ENCODE peak calls at places on chromosomes 2 and 18, in five cellular contexts. J, X, I, W and G are unnamed samples.

GRCh38 chr2:239939736-239940483 is 85.2 kb downstream of the NDUFA10 start:
- DNase-seq in J (no peak), X (no peak), I (no peak), W (no peak), G (no peak)

GRCh38 chr2:53652131-53652530 is 115.5 kb upstream of the CHAC2 start:
- DNase-seq in J (no peak), X (no peak), I (no peak), W (no peak), G (no peak)

GRCh38 chr2:128788636-128789220 is 470.1 kb upstream of the HS6ST1 start:
- DNase-seq in J (no peak), X (no peak), I (peak; percentile 24), W (no peak), G (no peak)

GRCh38 chr2:223884399-223884798 is 47.0 kb upstream of the AP1S3 start:
- DNase-seq in J (no peak), X (no peak), I (no peak), W (no peak), G (no peak)

GRCh38 chr2:239116456-239117246 is 268.8 kb downstream of the TWIST2 start:
- DNase-seq in J (no peak), X (peak; percentile 20), I (no peak), W (no peak), G (no peak)

GRCh38 chr18:23910032-23910431 is 104.5 kb upstream of the TTC39C start:
- DNase-seq in J (no peak), X (no peak), I (no peak), W (no peak), G (no peak)

GRCh38 chr2:27123302-27124150 is at the start of gene ABHD1:
- DNase-seq in J (peak; percentile 58), X (peak; percentile 1), I (peak; percentile 80), W (no peak), G (no peak)

GRCh38 chr2:23523651-23524260 is 138.8 kb downstream of the KLHL29 start:
- DNase-seq in J (no peak), X (peak; percentile 48), I (no peak), W (no peak), G (no peak)

GRCh38 chr2:30823452-30823851 is 16.2 kb upstream of the CAPN13 start:
- DNase-seq in J (no peak), X (no peak), I (no peak), W (no peak), G (no peak)

GRCh38 chr2:146986161-146986560 is 858.7 kb upstream of the ACVR2A start:
- DNase-seq in J (no peak), X (peak; percentile 22), I (no peak), W (no peak), G (no peak)

GRCh38 chr2:3288455-3289163 is 89.0 kb downstream of the EIPR1 start:
- DNase-seq in J (no peak), X (no peak), I (no peak), W (no peak), G (no peak)

GRCh38 chr2:106983305-106983704 is 97.3 kb upstream of the ST6GAL2 start:
- DNase-seq in J (no peak), X (no peak), I (no peak), W (no peak), G (no peak)

GRCh38 chr2:70516596-70516995 is 37.0 kb downstream of the TGFA start:
- DNase-seq in J (no peak), X (no peak), I (no peak), W (no peak), G (no peak)

GRCh38 chr2:68719912-68720311 is 14.7 kb upstream of the ARHGAP25 start:
- DNase-seq in J (peak; percentile 45), X (no peak), I (no peak), W (no peak), G (no peak)

GRCh38 chr2:233481368-233482142 is 85.0 kb downstream of the USP40 start:
- DNase-seq in J (no peak), X (no peak), I (no peak), W (no peak), G (no peak)

GRCh38 chr2:175373001-175373727 is 191.7 kb upstream of the ATP5MC3 start:
- DNase-seq in J (no peak), X (peak; percentile 68), I (no peak), W (no peak), G (no peak)

GRCh38 chr18:8625693-8626092 is 16.5 kb downstream of the RAB12 start:
- DNase-seq in J (no peak), X (no peak), I (no peak), W (no peak), G (no peak)

GRCh38 chr18:8661754-8662573 is 43.4 kb upstream of the MTCL1 start:
- DNase-seq in J (no peak), X (peak; percentile 76), I (peak; percentile 79), W (peak; percentile 99), G (no peak)

GRCh38 chr18:58118510-58118909 is 74.5 kb downstream of the NEDD4L start:
- DNase-seq in J (no peak), X (no peak), I (no peak), W (no peak), G (no peak)

GRCh38 chr18:24014986-24015896 is 687 bp downstream of the TTC39C start:
- DNase-seq in J (peak; percentile 43), X (peak; percentile 44), I (peak; percentile 72), W (peak; percentile 55), G (no peak)

GRCh38 chr2:191030521-191031154 is 16.7 kb upstream of the STAT1 start:
- DNase-seq in J (peak; percentile 50), X (peak; percentile 55), I (no peak), W (peak; percentile 68), G (no peak)

GRCh38 chr2:73984922-73985317 is 210 bp downstream of the TET3 start:
- DNase-seq in J (peak; percentile 75), X (no peak), I (peak; percentile 83), W (no peak), G (no peak)

GRCh38 chr2:96142217-96143113 is 2.8 kb downstream of the DUSP2 start:
- DNase-seq in J (peak; percentile 60), X (no peak), I (no peak), W (no peak), G (no peak)

GRCh38 chr2:5695641-5696350 is 3.6 kb downstream of the SOX11 start:
- DNase-seq in J (no peak), X (peak; percentile 72), I (peak; percentile 62), W (peak; percentile 85), G (no peak)

GRCh38 chr2:222450021-222450420 is 25.7 kb downstream of the SGPP2 start:
- DNase-seq in J (no peak), X (no peak), I (no peak), W (no peak), G (no peak)

GRCh38 chr2:146143971-146144370 is 1624.1 kb upstream of the ZEB2 start:
- DNase-seq in J (no peak), X (no peak), I (no peak), W (no peak), G (no peak)

GRCh38 chr2:199869653-199870052 is 18.7 kb upstream of the FTCDNL1 start:
- DNase-seq in J (no peak), X (no peak), I (no peak), W (peak; percentile 12), G (no peak)

GRCh38 chr2:39432701-39433100 is 4.4 kb downstream of the MAP4K3 start:
- DNase-seq in J (no peak), X (no peak), I (no peak), W (no peak), G (no peak)

GRCh38 chr2:3650140-3650944 is 7.7 kb upstream of the ALLC start:
- DNase-seq in J (no peak), X (no peak), I (no peak), W (no peak), G (no peak)

GRCh38 chr2:209960676-209961630 is 41.5 kb upstream of the RPE start:
- DNase-seq in J (peak; percentile 4), X (peak; percentile 89), I (peak; percentile 70), W (peak; percentile 97), G (peak; percentile 77)

GRCh38 chr2:37833420-37833819 is 91.7 kb upstream of the RMDN2 start:
- DNase-seq in J (no peak), X (peak; percentile 32), I (no peak), W (no peak), G (no peak)

GRCh38 chr18:23377669-23378469 is 75.2 kb upstream of the RIOK3 start:
- DNase-seq in J (no peak), X (peak; percentile 90), I (no peak), W (peak; percentile 46), G (no peak)

GRCh38 chr18:13433685-13434084 is 215.1 kb downstream of the LDLRAD4 start:
- DNase-seq in J (no peak), X (no peak), I (no peak), W (no peak), G (no peak)

GRCh38 chr18:79438089-79438488 is 42.4 kb downstream of the NFATC1 start:
- DNase-seq in J (no peak), X (no peak), I (no peak), W (no peak), G (no peak)

GRCh38 chr2:188765522-188765921 is 208.7 kb upstream of the COL3A1 start:
- DNase-seq in J (no peak), X (peak; percentile 25), I (no peak), W (peak; percentile 50), G (no peak)

GRCh38 chr2:230346921-230347533 is 20.0 kb downstream of the SP140L start:
- DNase-seq in J (no peak), X (no peak), I (no peak), W (no peak), G (no peak)